ENCODE peak calls at places on chromosomes 4 and X, in six cellular contexts. Y is mesenchymal stem cell, T is IMR-90, F is H9, C is mesendoderm, M is trophoblast cell. Q is an unnamed sample.

GRCh38 chr4:140047017-140047640 is 106.9 kb downstream of the MAML3 start:
- DNase-seq in C (peak), T (no peak), F (peak), M (peak), Y (no peak), Q (no peak)

GRCh38 chrX:134396174-134396573 is 63.8 kb upstream of the HPRT1 start:
- DNase-seq in T (peak), C (no peak), F (no peak), Y (peak), M (no peak), Q (no peak)

GRCh38 chr4:86223472-86223871 is 136.4 kb downstream of the MAPK10 start:
- DNase-seq in T (peak), Y (peak), C (peak), F (peak), M (peak), Q (no peak)

GRCh38 chr4:142406051-142406549 is 440.0 kb downstream of the INPP4B start:
- DNase-seq in Y (no peak), F (peak), T (no peak), C (peak), M (peak), Q (no peak)

GRCh38 chr4:140185725-140186124 is 31.7 kb upstream of the MAML3 start:
- DNase-seq in M (no peak), T (no peak), C (no peak), F (no peak), Y (no peak), Q (no peak)

GRCh38 chr4:38067499-38067898 is 107.3 kb downstream of the PTTG2 start:
- DNase-seq in Y (no peak), C (no peak), M (no peak), T (no peak), F (no peak), Q (no peak)

GRCh38 chr4:53651142-53651720 is 59.9 kb upstream of the LNX1 start:
- DNase-seq in T (peak), M (no peak), C (no peak), Y (no peak), F (no peak), Q (no peak)

GRCh38 chrX:14702145-14702544 is 170.7 kb downstream of the FANCB start:
- DNase-seq in M (no peak), T (no peak), F (no peak), Y (no peak), C (no peak), Q (no peak)

GRCh38 chrX:102840871-102841705 is 96.0 kb upstream of the RAB40AL start:
- DNase-seq in Y (peak), F (no peak), C (peak), M (no peak), T (peak), Q (no peak)

GRCh38 chrX:149145845-149146285 is 359.2 kb downstream of the IDS start:
- DNase-seq in Y (peak), C (peak), F (no peak), T (no peak), M (no peak), Q (no peak)

GRCh38 chr4:119314356-119314755 is 7.6 kb downstream of the FABP2 start:
- DNase-seq in C (peak), Y (peak), T (peak), F (no peak), M (peak), Q (no peak)

GRCh38 chr4:185585211-185585610 is 49.9 kb upstream of the PDLIM3 start:
- DNase-seq in Y (no peak), M (no peak), F (no peak), T (no peak), C (no peak), Q (no peak)

GRCh38 chr4:185587444-185588161 is 52.3 kb upstream of the PDLIM3 start:
- DNase-seq in Y (peak), T (peak), M (peak), F (peak), C (peak), Q (no peak)

GRCh38 chr4:185589067-185589844 is 53.9 kb upstream of the PDLIM3 start:
- DNase-seq in F (no peak), T (peak), M (peak), Y (peak), C (no peak), Q (no peak)

GRCh38 chr4:185583813-185584212 is 48.5 kb upstream of the PDLIM3 start:
- DNase-seq in Y (no peak), C (no peak), T (no peak), M (no peak), F (no peak), Q (no peak)

GRCh38 chr4:185587065-185587443 is 51.7 kb upstream of the PDLIM3 start:
- DNase-seq in M (no peak), F (no peak), T (no peak), C (no peak), Y (no peak), Q (no peak)
- H3K18ac ChIP-seq in M (no peak), F (no peak), T (no peak), C (no peak), Y (no peak), Q (peak)

GRCh38 chr4:82437285-82438005 is 7.1 kb downstream of the ENOPH1 start:
- DNase-seq in Y (no peak), M (peak), C (peak), F (no peak), T (peak), Q (no peak)
- H2AK5ac ChIP-seq in Y (no peak), M (no peak), C (no peak), F (no peak), T (peak), Q (no peak)

GRCh38 chrX:7132335-7133035 is 15.0 kb upstream of the STS start:
- DNase-seq in T (peak), Y (peak), M (peak), C (peak), F (peak), Q (no peak)

GRCh38 chrX:7127058-7127457 is 20.5 kb upstream of the STS start:
- DNase-seq in T (no peak), Y (no peak), F (no peak), M (peak), C (peak), Q (peak)

GRCh38 chrX:7131621-7132020 is 15.9 kb upstream of the STS start:
- DNase-seq in M (no peak), T (no peak), Y (no peak), F (no peak), C (no peak), Q (no peak)

DNA sequence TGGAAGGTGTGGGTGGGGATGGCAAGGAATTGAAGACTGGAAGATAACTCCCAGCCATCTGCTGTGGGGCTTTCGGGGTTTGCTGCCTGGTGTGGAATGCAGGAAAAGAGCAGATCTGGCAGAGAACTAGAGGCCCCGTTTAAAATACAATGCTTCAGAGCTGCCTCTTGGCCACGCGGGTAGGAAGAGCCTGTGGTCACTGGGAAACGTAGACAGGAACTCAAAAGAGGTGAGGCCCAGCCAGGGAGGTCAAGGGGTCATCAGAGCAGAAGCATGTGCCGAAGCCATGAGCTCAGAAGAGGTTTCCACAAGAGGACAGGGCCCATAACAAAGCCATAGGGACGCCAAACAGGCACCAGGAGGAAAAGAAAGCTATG is 14.5 kb upstream of the STS start:
- DNase-seq in F (no peak), T (peak), C (peak), M (no peak), Y (no peak), Q (no peak)
- H3K18ac ChIP-seq in F (no peak), T (peak), C (peak), M (no peak), Y (peak), Q (no peak)

DNA sequence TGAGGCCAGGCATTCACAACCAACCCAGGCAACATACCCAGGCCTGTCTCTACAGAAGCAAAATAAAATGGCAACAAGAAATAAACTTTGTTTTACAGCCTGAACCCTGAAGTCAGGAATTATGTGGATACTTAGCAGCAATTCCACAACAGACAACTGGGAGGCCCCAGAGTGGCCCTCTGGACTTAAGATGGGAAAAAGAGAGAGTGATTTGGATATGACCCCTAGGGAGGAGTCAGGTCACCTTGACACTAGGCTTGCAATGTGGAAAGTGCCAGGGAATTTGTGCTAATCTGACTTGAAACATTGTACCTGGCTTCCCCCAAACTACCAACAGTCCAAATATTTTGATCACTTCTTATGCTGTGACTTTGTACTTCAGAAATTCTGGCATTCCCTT is 193.1 kb downstream of the PARM1 start:
- DNase-seq in Y (no peak), M (no peak), C (no peak), F (no peak), T (no peak), Q (no peak)
- H2AK5ac ChIP-seq in Y (no peak), M (no peak), C (no peak), F (no peak), T (no peak), Q (no peak)

DNA sequence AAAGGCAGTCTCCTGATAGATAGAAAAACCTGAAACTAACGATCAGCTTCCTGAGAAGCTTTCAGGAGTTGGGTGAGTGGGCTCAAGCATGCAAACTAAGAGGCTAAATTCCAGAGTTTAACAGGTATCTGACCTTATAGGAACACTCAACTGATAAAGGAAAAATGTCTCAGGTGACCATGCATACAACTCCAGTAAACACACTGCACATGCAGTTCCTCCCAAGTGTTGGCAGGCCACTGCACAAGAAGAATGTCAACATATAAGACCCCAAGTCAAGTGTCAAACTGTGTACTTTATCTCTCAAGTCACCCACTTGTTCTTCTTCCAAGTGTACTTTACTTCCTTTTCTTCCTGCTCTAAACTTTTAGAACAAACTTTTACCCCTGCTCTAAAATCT is 981.2 kb downstream of the FAM133A start:
- DNase-seq in Y (no peak), M (no peak), F (no peak), T (no peak), C (no peak), Q (no peak)
- H3K18ac ChIP-seq in Y (no peak), M (no peak), F (no peak), T (no peak), C (no peak), Q (no peak)

GRCh38 chrX:12890467-12890866 is 16.0 kb upstream of the TLR8 start:
- DNase-seq in Y (no peak), C (no peak), M (no peak), T (no peak), F (no peak), Q (no peak)

GRCh38 chrX:12891167-12891566 is 15.3 kb upstream of the TLR8 start:
- DNase-seq in F (no peak), T (no peak), Y (no peak), C (no peak), M (no peak), Q (no peak)

GRCh38 chrX:12894074-12894691 is 12.2 kb upstream of the TLR8 start:
- DNase-seq in T (peak), F (no peak), Y (peak), M (no peak), C (peak), Q (no peak)

GRCh38 chrX:12895856-12896255 is 10.6 kb upstream of the TLR8 start:
- DNase-seq in M (no peak), T (peak), F (no peak), Y (no peak), C (no peak), Q (no peak)

DNA sequence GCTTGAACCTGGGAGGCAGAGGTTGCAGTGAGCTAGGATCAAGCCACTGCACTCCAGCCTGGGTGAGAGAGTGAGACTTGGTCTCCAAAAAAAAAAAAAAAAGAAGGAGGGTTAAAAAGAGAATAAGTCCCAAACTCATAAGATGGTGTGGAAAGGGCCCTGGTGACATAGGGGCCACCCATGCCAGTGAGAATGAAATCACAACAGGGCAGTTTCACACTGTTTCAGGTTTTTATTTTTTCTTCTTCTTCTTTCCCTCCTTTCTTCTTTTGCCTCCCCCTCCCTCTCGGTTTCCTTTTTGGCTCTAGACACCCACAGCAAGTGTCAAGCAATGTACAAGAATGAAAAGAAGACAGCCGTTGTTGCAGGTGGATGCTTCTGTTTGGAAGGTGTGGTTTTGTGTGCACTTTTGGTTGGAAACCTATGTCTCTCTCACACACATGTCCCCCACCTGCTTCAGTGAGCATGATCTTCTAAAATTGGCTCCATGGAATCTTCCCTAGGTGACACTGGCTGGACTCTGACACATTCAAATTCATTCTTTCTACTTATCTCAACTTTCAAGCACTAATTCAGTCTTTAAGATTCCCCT is 14.4 kb upstream of the TLR8 start:
- DNase-seq in F (no peak), T (no peak), M (no peak), Y (no peak), C (no peak), Q (no peak)
- H2AK5ac ChIP-seq in F (no peak), T (no peak), M (no peak), Y (no peak), C (no peak), Q (no peak)

GRCh38 chr4:26412381-26413372 is 77.6 kb downstream of the CCKAR start:
- DNase-seq in F (no peak), T (no peak), Y (no peak), C (no peak), M (no peak), Q (no peak)
- H3K18ac ChIP-seq in F (no peak), T (peak), Y (no peak), C (no peak), M (peak), Q (no peak)